ENCODE peak calls at places on chromosomes 4 and X, in eight cellular contexts. B is sigmoid colon, T is heart left ventricle, G is ovary, K is lower leg skin, X is transverse colon, A is right lobe of liver, D is uterus. C is an unnamed sample.

GRCh38 chr4:3388461-3389185 is 53.1 kb upstream of the HGFAC start:
- DNase-seq in B (peak; percentile 71), T (no peak), G (peak; percentile 42), K (peak; percentile 84), X (no peak), A (no peak), D (no peak), C (no peak)

GRCh38 chr4:34972189-34972588 is 1272.1 kb downstream of the ARAP2 start:
- DNase-seq in B (no peak), T (no peak), G (no peak), K (no peak), X (no peak), A (no peak), D (no peak), C (no peak)

GRCh38 chr4:181234951-181235350 is 1008.3 kb upstream of the TENM3 start:
- DNase-seq in B (no peak), T (no peak), G (no peak), K (no peak), X (no peak), A (no peak), D (no peak), C (no peak)

GRCh38 chrX:133337250-133337649 is 78.0 kb downstream of the GPC4 start:
- DNase-seq in B (no peak), T (no peak), G (peak; percentile 58), K (no peak), X (peak; percentile 63), A (no peak), D (no peak), C (no peak)

GRCh38 chrX:38774249-38774648 is 27.0 kb upstream of the MID1IP1 start:
- DNase-seq in B (no peak), T (no peak), G (no peak), K (no peak), X (no peak), A (no peak), D (no peak), C (no peak)

GRCh38 chr4:160510925-160511324 is 1408.0 kb downstream of the RAPGEF2 start:
- DNase-seq in B (no peak), T (no peak), G (no peak), K (no peak), X (no peak), A (no peak), D (no peak), C (no peak)

GRCh38 chrX:34764842-34765241 is 107.8 kb upstream of the TMEM47 start:
- DNase-seq in B (no peak), T (no peak), G (no peak), K (no peak), X (no peak), A (no peak), D (no peak), C (no peak)

GRCh38 chrX:102154900-102155805 is 624 bp downstream of the BEX5 start:
- DNase-seq in B (no peak), T (no peak), G (peak; percentile 27), K (peak; percentile 86), X (peak; percentile 13), A (no peak), D (no peak), C (no peak)

GRCh38 chrX:26851981-26852380 is 611.2 kb downstream of the PPP4R3C start:
- DNase-seq in B (no peak), T (no peak), G (no peak), K (no peak), X (no peak), A (no peak), D (no peak), C (no peak)

GRCh38 chrX:12292996-12293765 is 154.9 kb downstream of the FRMPD4 start:
- DNase-seq in B (no peak), T (no peak), G (no peak), K (no peak), X (no peak), A (no peak), D (no peak), C (no peak)

GRCh38 chr4:73978886-73979285 is 2.9 kb downstream of the PF4 start:
- DNase-seq in B (no peak), T (no peak), G (no peak), K (no peak), X (no peak), A (no peak), D (no peak), C (no peak)

GRCh38 chrX:41265615-41266014 is 68.3 kb upstream of the DDX3X start:
- DNase-seq in B (peak; percentile 83), T (no peak), G (peak; percentile 53), K (no peak), X (peak; percentile 41), A (no peak), D (peak; percentile 55), C (no peak)

GRCh38 chr4:147683172-147683571 is 791 bp downstream of the PRMT9 start:
- DNase-seq in B (peak; percentile 76), T (no peak), G (peak; percentile 46), K (no peak), X (peak; percentile 24), A (peak; percentile 53), D (no peak), C (no peak)

GRCh38 chrX:135522132-135522530 is 1.7 kb downstream of the INTS6L start:
- DNase-seq in B (no peak), T (no peak), G (no peak), K (no peak), X (no peak), A (no peak), D (no peak), C (no peak)

GRCh38 chrX:135522878-135523693 is 2.6 kb downstream of the INTS6L start:
- DNase-seq in B (no peak), T (no peak), G (no peak), K (no peak), X (no peak), A (no peak), D (no peak), C (no peak)

GRCh38 chrX:135520022-135520552 is 373 bp upstream of the INTS6L start:
- DNase-seq in B (no peak), T (no peak), G (no peak), K (no peak), X (no peak), A (no peak), D (no peak), C (no peak)

GRCh38 chrX:135520553-135521404 is at the start of gene INTS6L:
- DNase-seq in B (peak; percentile 93), T (peak; percentile 87), G (peak; percentile 82), K (peak; percentile 96), X (peak; percentile 91), A (peak; percentile 67), D (peak; percentile 78), C (peak; percentile 25)

GRCh38 chrX:135521405-135522131 is 1.1 kb downstream of the INTS6L start:
- DNase-seq in B (peak; percentile 94), T (peak; percentile 88), G (peak; percentile 86), K (peak; percentile 94), X (peak; percentile 88), A (peak; percentile 62), D (peak; percentile 85), C (peak; percentile 52)
- TF ChIP-seq POLR2A in B (peak; percentile 31), T (peak; percentile 31), G (peak; percentile 38), K (no peak), X (peak; percentile 85), A (peak; percentile 33), D (peak; percentile 49), C (peak; percentile 35)

GRCh38 chr4:184649971-184650855 is 675 bp downstream of the PRIMPOL start:
- DNase-seq in B (peak; percentile 66), T (no peak), G (peak; percentile 41), K (no peak), X (peak; percentile 33), A (no peak), D (no peak), C (no peak)

GRCh38 chr4:184647391-184648101 is 1.7 kb downstream of the CASP3 start:
- DNase-seq in B (no peak), T (no peak), G (no peak), K (no peak), X (no peak), A (no peak), D (no peak), C (no peak)

GRCh38 chr4:184649026-184649970 is at the start of the genes CASP3 and PRIMPOL:
- DNase-seq in B (peak; percentile 98), T (peak; percentile 98), G (peak; percentile 96), K (peak; percentile 99), X (peak; percentile 98), A (peak; percentile 99), D (peak; percentile 99), C (peak; percentile 71)

GRCh38 chr4:184645904-184646610 is 3.2 kb downstream of the CASP3 start:
- DNase-seq in B (no peak), T (no peak), G (no peak), K (no peak), X (peak; percentile 21), A (no peak), D (no peak), C (no peak)

GRCh38 chr4:184648220-184649025 is 824 bp downstream of the CASP3 start:
- DNase-seq in B (peak; percentile 87), T (peak; percentile 80), G (peak; percentile 60), K (peak; percentile 93), X (peak; percentile 72), A (peak; percentile 79), D (peak; percentile 64), C (no peak)
- TF ChIP-seq POLR2A in B (no peak), T (no peak), G (no peak), K (no peak), X (no peak), A (no peak), D (no peak), C (no peak)

DNA sequence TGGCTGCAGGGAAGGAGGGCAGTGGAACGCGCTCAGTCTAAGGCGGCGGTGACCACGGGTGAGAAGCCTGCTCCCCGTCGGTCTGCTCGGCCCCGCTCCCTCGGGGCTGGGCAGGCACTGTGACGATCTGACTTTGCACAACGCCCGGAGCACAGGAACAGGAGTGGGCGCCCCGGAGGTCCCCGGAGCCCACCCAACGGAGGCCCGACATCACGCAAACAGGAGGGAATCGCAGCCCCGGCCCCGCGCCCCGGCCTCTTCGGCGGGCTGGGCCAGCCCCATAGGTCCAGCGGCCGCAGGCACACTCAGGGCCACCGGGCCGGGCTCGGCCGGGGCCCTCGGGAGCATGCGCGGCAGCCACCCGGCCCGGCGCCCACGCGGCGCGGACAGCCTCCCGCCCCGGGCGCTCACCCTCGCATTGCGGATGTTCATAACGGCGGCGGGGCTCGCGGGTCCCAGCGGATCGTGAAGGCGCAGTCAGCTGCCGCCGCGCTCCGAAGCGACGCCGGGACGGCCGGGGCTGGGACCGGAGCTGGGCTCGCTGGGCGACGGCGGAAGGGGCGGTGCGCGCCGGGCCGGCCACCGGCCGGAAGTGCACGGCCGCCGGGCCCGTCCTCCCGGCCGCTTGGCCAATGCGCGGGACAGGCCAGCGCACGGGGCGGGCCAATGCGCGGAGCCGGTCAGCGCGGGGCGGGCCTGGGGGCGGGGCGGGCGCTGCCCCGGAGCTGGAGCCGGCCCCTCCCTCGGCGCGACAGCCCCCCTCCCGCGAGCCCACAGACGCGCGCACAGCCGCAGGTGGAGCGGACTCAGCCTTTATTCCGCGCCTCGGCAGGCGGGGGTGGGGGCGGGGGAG is at the start of gene NAA10:
- DNase-seq in B (peak; percentile 86), T (peak; percentile 83), G (peak; percentile 76), K (no peak), X (peak; percentile 81), A (peak; percentile 78), D (peak; percentile 78), C (peak; percentile 82)
- TF ChIP-seq POLR2A in B (no peak), T (peak; percentile 55), G (no peak), K (no peak), X (no peak), A (peak; percentile 41), D (no peak), C (no peak)

DNA sequence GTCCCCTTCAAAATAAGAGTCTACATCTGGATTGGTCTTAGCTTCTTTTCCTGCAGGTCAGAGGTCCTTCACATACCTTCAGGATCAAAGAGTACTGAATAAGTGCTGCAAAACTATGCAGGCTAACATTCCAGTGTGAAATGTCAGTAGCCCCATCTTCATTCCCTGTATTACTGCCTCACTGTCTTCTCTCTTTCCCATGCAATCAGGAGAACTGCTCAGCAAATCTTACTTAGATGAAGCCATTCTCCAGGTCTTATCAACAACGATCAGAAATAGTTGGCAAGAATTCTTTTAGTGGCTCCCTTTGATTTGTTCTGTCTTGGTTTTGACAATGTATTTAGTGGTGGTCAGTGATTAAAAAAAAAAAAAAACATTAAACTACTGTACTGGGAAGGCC is 26.0 kb upstream of the IQCM start:
- DNase-seq in B (no peak), T (no peak), G (no peak), K (no peak), X (no peak), A (no peak), D (no peak), C (no peak)
- TF ChIP-seq POLR2A in B (no peak), T (no peak), G (no peak), K (no peak), X (no peak), A (no peak), D (no peak), C (no peak)

C was measured in GM12891.